ENCODE peak calls at places on chromosome 21, in nine cellular contexts. I, P, X, W, E, M, N, A and Y are unnamed samples. For H3K4me1, the result is how much of the 10 kb centered on the place peaks cover.

GRCh38 chr21:45994738-45995685 is 13.4 kb downstream of the COL6A1 start:
- DNase-seq in I (no peak), P (peak), X (no peak), W (no peak), E (no peak), M (peak), N (no peak), A (no peak), Y (peak)

GRCh38 chr21:45599146-45599581 is 44.4 kb upstream of the PCBP3 start:
- DNase-seq in I (no peak), P (no peak), X (no peak), W (no peak), E (no peak), M (no peak), N (no peak), A (no peak), Y (peak)

GRCh38 chr21:25626752-25627151 is 12.3 kb upstream of the JAM2 start:
- DNase-seq in I (peak), P (no peak), X (no peak), W (no peak), E (no peak), M (no peak), N (no peak), A (no peak), Y (no peak)

GRCh38 chr21:15966216-15966615 is 236.4 kb downstream of the USP25 start:
- DNase-seq in I (no peak), P (no peak), X (no peak), W (no peak), E (no peak), M (no peak), N (no peak), A (no peak), Y (no peak)

GRCh38 chr21:26127918-26128317 is 42.7 kb downstream of the APP start:
- DNase-seq in I (no peak), P (no peak), X (peak), W (no peak), E (no peak), M (no peak), N (no peak), A (no peak), Y (no peak)

GRCh38 chr21:31273278-31273677 is 70.8 kb downstream of the TIAM1 start:
- DNase-seq in I (no peak), P (no peak), X (no peak), W (no peak), E (no peak), M (no peak), N (no peak), A (no peak), Y (no peak)

GRCh38 chr21:45555557-45556301 is 13.5 kb upstream of the SLC19A1 start:
- DNase-seq in I (peak), P (peak), X (peak), W (peak), E (peak), M (peak), N (peak), A (peak), Y (peak)

GRCh38 chr21:25878334-25878733 is 143.6 kb downstream of the GABPA start:
- DNase-seq in I (no peak), P (no peak), X (no peak), W (no peak), E (no peak), M (no peak), N (no peak), A (no peak), Y (no peak)

GRCh38 chr21:16250282-16250681 is 520.5 kb downstream of the USP25 start:
- DNase-seq in I (no peak), P (no peak), X (no peak), W (no peak), E (no peak), M (no peak), N (no peak), A (no peak), Y (no peak)

GRCh38 chr21:38956791-38957571 is 151.3 kb downstream of the ETS2 start:
- DNase-seq in I (no peak), P (no peak), X (peak), W (no peak), E (no peak), M (peak), N (no peak), A (no peak), Y (no peak)

GRCh38 chr21:35168702-35169101 is 119.6 kb upstream of the RUNX1 start:
- DNase-seq in I (no peak), P (no peak), X (no peak), W (peak), E (no peak), M (no peak), N (no peak), A (no peak), Y (no peak)

GRCh38 chr21:33374080-33374873 is 28.9 kb upstream of the IFNGR2 start:
- DNase-seq in I (no peak), P (no peak), X (peak), W (peak), E (peak), M (no peak), N (peak), A (no peak), Y (peak)

GRCh38 chr21:33370292-33370691 is 32.9 kb upstream of the IFNGR2 start:
- DNase-seq in I (no peak), P (no peak), X (no peak), W (no peak), E (no peak), M (no peak), N (no peak), A (no peak), Y (no peak)

GRCh38 chr21:33374874-33375644 is 28.2 kb upstream of the IFNGR2 start:
- DNase-seq in I (no peak), P (no peak), X (no peak), W (no peak), E (no peak), M (no peak), N (no peak), A (no peak), Y (no peak)

GRCh38 chr21:33373451-33373850 is 29.8 kb upstream of the IFNGR2 start:
- DNase-seq in I (no peak), P (no peak), X (no peak), W (no peak), E (no peak), M (no peak), N (no peak), A (no peak), Y (peak)

GRCh38 chr21:33372582-33372981 is 30.6 kb upstream of the IFNGR2 start:
- DNase-seq in I (no peak), P (no peak), X (no peak), W (no peak), E (no peak), M (no peak), N (no peak), A (no peak), Y (peak)
- H3K4me1 ChIP-seq in I (under half), P (under half), X (under half), W (under half), E (under half), M (under half), N (under half), A (under half), Y (under half)

GRCh38 chr21:43810505-43811261 is 21.3 kb downstream of the RRP1 start:
- DNase-seq in I (peak), P (peak), X (peak), W (peak), E (peak), M (peak), N (peak), A (peak), Y (peak)

GRCh38 chr21:43814215-43815106 is 25.1 kb downstream of the RRP1 start:
- DNase-seq in I (no peak), P (no peak), X (no peak), W (no peak), E (no peak), M (no peak), N (no peak), A (peak), Y (no peak)

GRCh38 chr21:43811262-43812105 is 22.1 kb downstream of the RRP1 start:
- DNase-seq in I (no peak), P (no peak), X (peak), W (no peak), E (no peak), M (no peak), N (no peak), A (no peak), Y (no peak)

GRCh38 chr21:43812957-43813730 is 23.8 kb downstream of the RRP1 start:
- DNase-seq in I (no peak), P (no peak), X (no peak), W (no peak), E (no peak), M (no peak), N (no peak), A (no peak), Y (no peak)

DNA sequence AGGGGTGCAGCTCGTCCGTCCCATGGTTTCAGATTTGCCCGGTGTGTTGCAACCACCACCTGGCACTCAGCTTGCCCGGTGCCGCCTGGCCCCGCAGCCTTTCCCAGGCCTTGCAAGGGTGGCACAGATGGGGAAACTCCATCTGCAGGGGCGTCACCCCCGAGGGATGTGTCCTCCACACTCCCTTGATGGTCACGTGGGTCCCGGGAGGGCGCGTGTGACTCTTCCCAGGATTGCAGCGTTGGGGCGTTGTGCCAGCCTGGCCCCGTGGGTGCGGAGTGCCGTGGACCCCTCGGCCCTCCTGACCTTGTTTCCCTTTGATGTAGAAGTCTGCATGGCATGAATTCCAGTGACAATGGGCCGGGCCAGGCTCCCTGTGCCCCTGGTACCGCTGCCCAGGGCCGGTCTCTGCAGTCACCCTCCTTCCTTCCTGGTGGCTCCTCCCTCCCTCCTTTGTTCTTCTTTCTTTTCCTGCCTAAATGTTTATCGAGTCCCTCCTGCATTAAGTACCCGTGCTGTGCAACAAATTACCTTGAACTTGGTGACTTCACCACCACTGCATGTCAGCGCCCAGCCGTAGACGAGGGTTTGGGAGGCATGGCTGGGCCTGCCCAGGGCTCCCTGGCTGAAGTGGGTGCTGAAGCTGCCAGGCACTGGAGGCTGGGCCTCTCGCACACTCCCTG is 22.9 kb downstream of the RRP1 start:
- DNase-seq in I (peak), P (no peak), X (peak), W (no peak), E (no peak), M (peak), N (no peak), A (peak), Y (peak)
- H3K4me1 ChIP-seq in I (under half), P (under half), X (under half), W (under half), E (under half), M (under half), N (under half), A (under half), Y (under half)

GRCh38 chr21:41927727-41928409 is 25.9 kb downstream of the C2CD2 start:
- DNase-seq in I (no peak), P (no peak), X (no peak), W (no peak), E (no peak), M (no peak), N (no peak), A (no peak), Y (no peak)

GRCh38 chr21:41923641-41924342 is 30.0 kb downstream of the C2CD2 start:
- DNase-seq in I (peak), P (no peak), X (no peak), W (no peak), E (no peak), M (no peak), N (peak), A (no peak), Y (no peak)

GRCh38 chr21:41926807-41927171 is 27.0 kb downstream of the C2CD2 start:
- DNase-seq in I (no peak), P (no peak), X (no peak), W (no peak), E (no peak), M (no peak), N (no peak), A (no peak), Y (no peak)

GRCh38 chr21:41924355-41924754 is 29.5 kb downstream of the C2CD2 start:
- DNase-seq in I (no peak), P (no peak), X (no peak), W (no peak), E (no peak), M (no peak), N (no peak), A (no peak), Y (no peak)

DNA sequence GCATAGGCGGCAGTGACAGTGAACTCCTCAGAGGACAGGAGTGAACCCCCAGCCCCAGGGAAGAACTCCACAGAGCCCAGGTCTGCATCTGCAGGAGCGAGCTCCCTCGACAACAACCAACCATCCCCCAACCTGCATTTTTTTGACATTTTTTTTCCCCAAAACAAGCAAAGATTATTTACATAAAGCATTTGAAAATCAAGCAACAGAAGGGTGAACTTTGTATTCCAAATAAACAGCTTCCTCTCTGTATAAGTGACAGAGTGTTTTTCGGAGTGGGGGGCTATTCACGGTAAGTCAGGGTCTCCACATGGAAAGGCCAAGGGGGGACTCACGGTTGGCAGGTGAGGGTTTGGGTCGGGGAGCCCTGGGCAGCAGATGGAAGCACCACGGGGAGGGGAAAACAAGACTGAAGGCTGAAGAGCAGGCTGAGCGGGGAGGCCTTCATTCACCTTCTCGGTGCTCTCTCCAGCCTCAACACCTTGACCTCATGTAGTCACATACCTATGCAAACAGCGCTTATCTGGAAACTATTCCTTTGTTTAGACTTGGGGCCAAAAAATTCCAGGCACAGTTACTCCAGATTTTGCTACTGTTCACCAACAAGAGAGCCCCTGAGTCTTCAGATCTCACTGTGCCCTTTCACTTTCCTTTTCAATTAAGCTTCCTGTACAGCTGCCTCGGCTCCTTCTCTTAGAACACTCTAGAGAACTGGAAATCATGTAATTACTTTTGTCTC is 27.6 kb downstream of the C2CD2 start:
- DNase-seq in I (no peak), P (peak), X (peak), W (peak), E (no peak), M (no peak), N (no peak), A (no peak), Y (no peak)
- H3K4me1 ChIP-seq in I (under half), P (under half), X (under half), W (under half), E (under half), M (half or more), N (under half), A (under half), Y (half or more)

GRCh38 chr21:14527690-14528652 is 18.1 kb downstream of the SAMSN1 start:
- DNase-seq in I (no peak), P (no peak), X (no peak), W (no peak), E (no peak), M (no peak), N (no peak), A (no peak), Y (no peak)

GRCh38 chr21:14526199-14526598 is 19.9 kb downstream of the SAMSN1 start:
- DNase-seq in I (no peak), P (no peak), X (no peak), W (no peak), E (no peak), M (no peak), N (no peak), A (no peak), Y (no peak)

GRCh38 chr21:14526816-14527689 is 19.1 kb downstream of the SAMSN1 start:
- DNase-seq in I (no peak), P (no peak), X (no peak), W (no peak), E (no peak), M (no peak), N (no peak), A (no peak), Y (no peak)

GRCh38 chr21:14530574-14530973 is 15.5 kb downstream of the SAMSN1 start:
- DNase-seq in I (no peak), P (no peak), X (no peak), W (no peak), E (no peak), M (no peak), N (no peak), A (no peak), Y (no peak)

GRCh38 chr21:14528815-14529214 is 17.3 kb downstream of the SAMSN1 start:
- DNase-seq in I (no peak), P (no peak), X (no peak), W (no peak), E (no peak), M (no peak), N (no peak), A (no peak), Y (no peak)
- H3K4me1 ChIP-seq in I (under half), P (under half), X (under half), W (under half), E (under half), M (under half), N (under half), A (under half), Y (under half)

GRCh38 chr21:43311303-43311817 is 115.6 kb downstream of the SIK1 start:
- DNase-seq in I (peak), P (no peak), X (no peak), W (no peak), E (no peak), M (peak), N (peak), A (peak), Y (no peak)
- H3K4me1 ChIP-seq in I (under half), P (under half), X (under half), W (under half), E (under half), M (under half), N (under half), A (under half), Y (under half)